ENCODE peak calls at places on chromosomes 6 and 20, in seven cellular contexts. Z, S, E, W, B, X and F are unnamed samples.

GRCh38 chr20:53164072-53164471 is 191.9 kb downstream of the TSHZ2 start:
- DNase-seq in B (no peak), E (no peak), W (no peak), X (no peak), Z (no peak), S (no peak), F (no peak)

GRCh38 chr6:90003069-90003800 is 109.0 kb downstream of the GJA10 start:
- DNase-seq in E (no peak), W (peak), Z (no peak), X (no peak), S (no peak), B (no peak), F (peak)

GRCh38 chr20:51182571-51182970 is 159.7 kb upstream of the KCNG1 start:
- DNase-seq in W (no peak), Z (no peak), S (no peak), X (no peak), B (no peak), E (no peak), F (no peak)

GRCh38 chr6:19905584-19905983 is 68.4 kb downstream of the ID4 start:
- DNase-seq in E (no peak), B (no peak), W (no peak), Z (no peak), S (no peak), X (no peak), F (peak)

GRCh38 chr6:75524322-75524972 is 30.8 kb upstream of the FILIP1 start:
- DNase-seq in Z (no peak), S (no peak), X (no peak), B (no peak), W (peak), E (peak), F (peak)

GRCh38 chr6:84882768-84883766 is 118.7 kb upstream of the TBX18 start:
- DNase-seq in B (no peak), S (no peak), X (no peak), E (no peak), Z (no peak), W (no peak), F (no peak)

GRCh38 chr6:16985484-16986284 is 116.2 kb upstream of the STMND1 start:
- DNase-seq in Z (no peak), W (peak), S (no peak), X (peak), B (no peak), E (no peak), F (peak)

GRCh38 chr6:124190256-124190655 is 386.6 kb downstream of the NKAIN2 start:
- DNase-seq in S (no peak), Z (no peak), X (no peak), W (no peak), E (no peak), B (no peak), F (peak)

GRCh38 chr20:4135385-4136077 is 120.2 kb upstream of the RNF24 start:
- DNase-seq in S (no peak), W (peak), Z (no peak), B (no peak), X (no peak), E (peak), F (peak)

GRCh38 chr6:140401666-140402255 is 1027.3 kb upstream of the CITED2 start:
- DNase-seq in E (no peak), W (peak), B (no peak), Z (no peak), S (no peak), X (no peak), F (peak)

GRCh38 chr6:42460892-42461291 is 9.2 kb upstream of the TRERF1 start:
- DNase-seq in Z (no peak), S (no peak), X (no peak), E (no peak), B (no peak), W (peak), F (peak)

GRCh38 chr6:18323935-18324707 is 59.8 kb upstream of the DEK start:
- DNase-seq in S (peak), E (no peak), B (no peak), X (no peak), Z (peak), W (peak), F (peak)

GRCh38 chr20:12984863-12985262 is 23.9 kb upstream of the SPTLC3 start:
- DNase-seq in E (no peak), B (no peak), X (no peak), Z (no peak), S (no peak), W (no peak), F (peak)

GRCh38 chr6:90905351-90905750 is 318.5 kb upstream of the MAP3K7 start:
- DNase-seq in Z (no peak), X (no peak), W (no peak), B (no peak), E (no peak), S (no peak), F (peak)

GRCh38 chr20:58212636-58213035 is 15.8 kb downstream of the ANKRD60 start:
- DNase-seq in E (no peak), Z (no peak), X (no peak), S (no peak), W (no peak), B (no peak), F (no peak)

GRCh38 chr6:31272431-31272830 is 539 bp upstream of the HLA-C start:
- DNase-seq in Z (no peak), W (peak), E (no peak), B (no peak), X (no peak), S (no peak), F (no peak)

GRCh38 chr6:133193396-133193795 is 47.8 kb upstream of the EYA4 start:
- DNase-seq in S (no peak), Z (no peak), W (peak), E (no peak), X (no peak), B (no peak), F (no peak)

GRCh38 chr6:80520195-80520594 is 413.7 kb downstream of the BCKDHB start:
- DNase-seq in E (no peak), X (no peak), B (no peak), Z (no peak), S (no peak), W (peak), F (no peak)

GRCh38 chr6:150900049-150900448 is 34.5 kb downstream of the MTHFD1L start:
- DNase-seq in E (no peak), S (no peak), X (no peak), B (no peak), W (peak), Z (no peak), F (no peak)
- H3K27ac ChIP-seq in E (no peak), S (no peak), X (no peak), B (no peak), W (no peak), Z (no peak), F (no peak)

DNA sequence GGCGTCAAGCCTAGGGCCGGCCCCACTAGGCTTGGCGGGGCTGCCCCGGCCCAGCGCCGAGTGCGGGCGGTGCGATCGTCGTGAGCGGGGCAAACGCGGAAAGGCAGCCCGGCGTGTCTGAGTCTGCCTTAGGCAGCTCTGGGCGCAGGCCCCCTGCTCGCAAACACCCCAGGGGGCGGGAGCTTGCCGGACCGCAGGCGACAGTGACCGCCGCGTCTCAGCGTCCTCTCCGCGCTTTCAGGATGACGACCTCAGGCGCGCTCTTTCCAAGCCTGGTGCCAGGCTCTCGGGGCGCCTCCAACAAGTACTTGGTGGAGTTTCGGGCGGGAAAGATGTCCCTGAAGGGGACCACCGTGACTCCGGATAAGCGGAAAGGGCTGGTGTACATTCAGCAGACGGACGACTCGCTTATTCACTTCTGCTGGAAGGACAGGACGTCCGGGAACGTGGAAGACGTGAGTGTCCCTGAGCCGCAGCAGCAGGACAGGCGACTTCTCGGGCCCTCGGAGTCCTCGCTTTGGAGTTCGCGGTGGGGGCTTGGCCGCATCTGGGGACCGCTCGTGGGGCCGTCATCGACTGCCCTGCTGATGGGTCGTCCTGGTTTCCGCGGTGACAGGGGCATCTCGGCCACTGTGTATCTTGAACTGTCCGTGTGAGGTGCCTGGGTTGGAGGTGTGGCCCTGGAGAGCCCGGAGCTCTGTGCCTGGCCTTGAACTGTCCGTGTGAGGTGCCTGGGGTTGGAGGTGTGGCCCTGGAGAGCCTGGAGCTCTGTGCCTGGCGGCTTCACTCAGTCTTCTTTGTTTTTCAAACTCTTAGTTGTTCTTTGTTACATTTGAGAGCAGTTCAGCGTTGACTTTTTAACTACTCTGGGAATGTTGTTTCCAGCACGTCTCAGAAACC is 780 bp downstream of the ADRM1 start:
- DNase-seq in E (no peak), S (no peak), X (peak), W (peak), Z (peak), B (peak), F (no peak)
- H3K27ac ChIP-seq in E (peak), S (peak), X (peak), W (peak), Z (no peak), B (peak), F (peak)

DNA sequence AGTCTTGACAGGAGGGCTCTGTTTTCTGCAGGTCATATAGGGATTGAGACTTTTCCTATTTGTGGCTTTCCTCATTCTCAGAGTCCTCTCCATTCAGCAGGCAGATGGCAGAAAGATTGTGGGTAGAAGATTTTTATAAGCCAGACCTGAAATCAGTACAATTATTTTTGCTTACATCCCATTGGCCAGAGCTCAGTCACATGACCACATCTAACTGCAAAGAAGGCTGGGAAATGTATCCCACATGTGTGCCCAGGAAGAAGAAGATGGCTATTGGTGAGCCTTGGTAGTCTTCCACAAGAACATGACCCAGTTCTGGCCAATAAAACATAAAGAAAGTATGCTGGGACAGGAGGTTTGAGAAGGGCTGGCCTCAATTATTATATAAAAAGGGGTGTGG is 21.5 kb upstream of the CCN5 start:
- DNase-seq in S (no peak), X (peak), W (no peak), Z (no peak), E (no peak), B (no peak), F (no peak)
- H3K27ac ChIP-seq in S (peak), X (peak), W (peak), Z (no peak), E (peak), B (peak), F (no peak)

GRCh38 chr20:40744072-40744471 is 55.0 kb upstream of the MAFB start:
- DNase-seq in S (no peak), E (no peak), Z (no peak), X (no peak), B (no peak), W (no peak), F (no peak)

GRCh38 chr20:40741507-40742106 is 52.6 kb upstream of the MAFB start:
- DNase-seq in B (no peak), X (no peak), W (peak), E (peak), S (peak), Z (peak), F (peak)

GRCh38 chr20:40748182-40748581 is 59.1 kb upstream of the MAFB start:
- DNase-seq in S (no peak), B (no peak), Z (no peak), X (no peak), W (no peak), E (no peak), F (no peak)

GRCh38 chr20:40743172-40743775 is 54.2 kb upstream of the MAFB start:
- DNase-seq in B (no peak), E (no peak), S (no peak), X (no peak), W (no peak), Z (no peak), F (no peak)

GRCh38 chr20:40744494-40745175 is 55.6 kb upstream of the MAFB start:
- DNase-seq in W (no peak), Z (peak), B (no peak), X (no peak), E (no peak), S (no peak), F (no peak)
- H3K27ac ChIP-seq in W (no peak), Z (peak), B (no peak), X (no peak), E (no peak), S (no peak), F (no peak)

DNA sequence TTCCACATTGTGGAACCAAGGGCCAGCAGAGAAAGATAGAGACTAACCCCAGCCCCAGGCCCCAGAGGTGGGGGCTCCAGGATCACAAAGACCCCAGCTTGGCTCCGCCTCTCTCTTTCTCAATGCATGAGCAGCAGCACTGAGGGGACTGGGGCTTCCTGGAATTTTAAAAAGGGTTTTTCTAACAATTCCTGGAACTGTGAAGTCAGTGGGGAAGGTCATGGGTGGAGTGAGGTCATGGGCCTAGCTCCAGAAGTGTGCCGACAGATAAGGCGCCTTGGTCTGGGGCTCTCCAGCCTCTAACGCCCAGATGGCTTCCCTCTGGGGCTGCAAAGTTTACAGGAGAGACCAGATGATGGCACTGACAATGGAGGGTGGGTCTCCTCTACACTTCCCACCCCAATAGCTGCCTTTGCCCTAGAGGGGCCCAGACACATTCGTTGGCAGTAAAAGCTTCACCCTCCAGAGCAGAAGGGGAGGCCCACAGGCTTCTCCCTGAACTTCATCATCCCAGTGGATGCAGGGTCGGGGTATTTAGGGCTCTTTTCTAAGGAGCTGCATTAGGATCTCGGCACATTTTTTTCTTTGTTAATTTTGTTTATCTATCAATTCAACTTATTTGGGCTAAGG is 46.9 kb upstream of the CD93 start:
- DNase-seq in B (no peak), S (no peak), E (no peak), Z (no peak), X (peak), W (no peak), F (no peak)
- H3K27ac ChIP-seq in B (peak), S (peak), E (no peak), Z (no peak), X (no peak), W (no peak), F (no peak)